ENCODE peak calls at places on chromosome 1, in seven cellular contexts. One of them, this sample, is unnamed.

GRCh38 chr1:214952648-214953047 is 129.9 kb upstream of the KCNK2 start:
- DNase-seq in H7: peak
- DNase-seq in nephron progenitor cell: no peak
- DNase-seq in activated CD4-positive, CD25-positive, alpha-beta regulatory T cell: no peak
- DNase-seq in HEK293T: peak
- DNase-seq in NCI-H1092: no peak
- DNase-seq in DMS 273 treated with DMSO at 0.1 percent for 48 hours: no peak
- DNase-seq in this sample: no peak

GRCh38 chr1:237507005-237507404 is 383.7 kb downstream of the ZP4 start:
- DNase-seq in H7: no peak
- DNase-seq in HEK293T: no peak
- DNase-seq in DMS 273 treated with DMSO at 0.1 percent for 48 hours: no peak
- DNase-seq in nephron progenitor cell: no peak
- DNase-seq in activated CD4-positive, CD25-positive, alpha-beta regulatory T cell: no peak
- DNase-seq in NCI-H1092: no peak
- DNase-seq in this sample: no peak

GRCh38 chr1:26289158-26290059 is 9.5 kb downstream of the SH3BGRL3 start:
- DNase-seq in NCI-H1092: no peak
- DNase-seq in H7: peak
- DNase-seq in nephron progenitor cell: no peak
- DNase-seq in DMS 273 treated with DMSO at 0.1 percent for 48 hours: peak
- DNase-seq in HEK293T: no peak
- DNase-seq in activated CD4-positive, CD25-positive, alpha-beta regulatory T cell: peak
- DNase-seq in this sample: no peak

GRCh38 chr1:31587720-31588423 is 11.6 kb downstream of the TINAGL1 start:
- DNase-seq in H7: peak
- DNase-seq in HEK293T: peak
- DNase-seq in activated CD4-positive, CD25-positive, alpha-beta regulatory T cell: no peak
- DNase-seq in NCI-H1092: peak
- DNase-seq in DMS 273 treated with DMSO at 0.1 percent for 48 hours: no peak
- DNase-seq in nephron progenitor cell: peak
- DNase-seq in this sample: no peak

GRCh38 chr1:89633103-89633744 is at the start of gene LRRC8C:
- DNase-seq in H7: peak
- DNase-seq in nephron progenitor cell: peak
- DNase-seq in activated CD4-positive, CD25-positive, alpha-beta regulatory T cell: peak
- DNase-seq in HEK293T: peak
- DNase-seq in NCI-H1092: peak
- DNase-seq in DMS 273 treated with DMSO at 0.1 percent for 48 hours: peak
- DNase-seq in this sample: no peak

GRCh38 chr1:241871031-241871430 is 23.0 kb downstream of the EXO1 start:
- DNase-seq in HEK293T: no peak
- DNase-seq in NCI-H1092: no peak
- DNase-seq in H7: no peak
- DNase-seq in DMS 273 treated with DMSO at 0.1 percent for 48 hours: no peak
- DNase-seq in nephron progenitor cell: no peak
- DNase-seq in activated CD4-positive, CD25-positive, alpha-beta regulatory T cell: no peak
- DNase-seq in this sample: no peak

GRCh38 chr1:170354679-170355078 is 177.3 kb upstream of the GORAB start:
- DNase-seq in NCI-H1092: no peak
- DNase-seq in DMS 273 treated with DMSO at 0.1 percent for 48 hours: no peak
- DNase-seq in H7: no peak
- DNase-seq in nephron progenitor cell: no peak
- DNase-seq in activated CD4-positive, CD25-positive, alpha-beta regulatory T cell: no peak
- DNase-seq in HEK293T: no peak
- DNase-seq in this sample: no peak

GRCh38 chr1:198132060-198132781 is 24.6 kb upstream of the NEK7 start:
- DNase-seq in DMS 273 treated with DMSO at 0.1 percent for 48 hours: no peak
- DNase-seq in nephron progenitor cell: no peak
- DNase-seq in H7: no peak
- DNase-seq in HEK293T: no peak
- DNase-seq in activated CD4-positive, CD25-positive, alpha-beta regulatory T cell: no peak
- DNase-seq in NCI-H1092: no peak
- DNase-seq in this sample: no peak

GRCh38 chr1:22636369-22636768 is at the start of gene C1QA:
- DNase-seq in HEK293T: no peak
- DNase-seq in nephron progenitor cell: no peak
- DNase-seq in DMS 273 treated with DMSO at 0.1 percent for 48 hours: no peak
- DNase-seq in NCI-H1092: no peak
- DNase-seq in H7: no peak
- DNase-seq in activated CD4-positive, CD25-positive, alpha-beta regulatory T cell: no peak
- DNase-seq in this sample: no peak

GRCh38 chr1:50163674-50164073 is 55.0 kb downstream of the ELAVL4 start:
- DNase-seq in DMS 273 treated with DMSO at 0.1 percent for 48 hours: no peak
- DNase-seq in activated CD4-positive, CD25-positive, alpha-beta regulatory T cell: no peak
- DNase-seq in HEK293T: no peak
- DNase-seq in nephron progenitor cell: no peak
- DNase-seq in H7: peak
- DNase-seq in NCI-H1092: no peak
- DNase-seq in this sample: no peak

GRCh38 chr1:23202263-23202749 is 15.0 kb downstream of the HTR1D start:
- DNase-seq in NCI-H1092: no peak
- DNase-seq in HEK293T: no peak
- DNase-seq in H7: no peak
- DNase-seq in activated CD4-positive, CD25-positive, alpha-beta regulatory T cell: no peak
- DNase-seq in DMS 273 treated with DMSO at 0.1 percent for 48 hours: no peak
- DNase-seq in nephron progenitor cell: no peak
- DNase-seq in this sample: no peak

GRCh38 chr1:31013187-31013864 is 52.2 kb downstream of the PUM1 start:
- DNase-seq in HEK293T: no peak
- DNase-seq in H7: no peak
- DNase-seq in nephron progenitor cell: no peak
- DNase-seq in NCI-H1092: no peak
- DNase-seq in DMS 273 treated with DMSO at 0.1 percent for 48 hours: no peak
- DNase-seq in activated CD4-positive, CD25-positive, alpha-beta regulatory T cell: no peak
- DNase-seq in this sample: no peak

This sample was measured in AG04450.